ENCODE peak calls at places on chromosomes 3 and 15, in five cellular contexts. U, B, N, J and D are unnamed samples. For H3K4me1, the result is how much of the 10 kb centered on the place peaks cover.

GRCh38 chr3:192092388-192093005 is 631.5 kb downstream of the PYDC2 start:
- DNase-seq in U (no peak), B (no peak), N (no peak), J (no peak), D (no peak)

GRCh38 chr15:40063563-40064011 is 24.6 kb upstream of the SRP14 start:
- DNase-seq in U (peak), B (no peak), N (no peak), J (no peak), D (no peak)

GRCh38 chr3:24751020-24751419 is 256.4 kb upstream of the THRB start:
- DNase-seq in U (no peak), B (no peak), N (no peak), J (no peak), D (no peak)

GRCh38 chr3:108564564-108564963 is 24.7 kb downstream of the CIP2A start:
- DNase-seq in U (no peak), B (no peak), N (no peak), J (no peak), D (no peak)

GRCh38 chr15:39888809-39889208 is 31.3 kb downstream of the GPR176 start:
- DNase-seq in U (no peak), B (no peak), N (no peak), J (no peak), D (no peak)

GRCh38 chr3:126926684-126927404 is 56.1 kb upstream of the PLXNA1 start:
- DNase-seq in U (peak), B (peak), N (no peak), J (peak), D (no peak)

GRCh38 chr15:99958426-99959097 is 225.3 kb upstream of the LYSMD4 start:
- DNase-seq in U (no peak), B (no peak), N (no peak), J (no peak), D (no peak)

GRCh38 chr3:114519415-114519814 is 225.6 kb downstream of the TIGIT start:
- DNase-seq in U (peak), B (peak), N (no peak), J (peak), D (no peak)

GRCh38 chr3:67018789-67019525 is 20.9 kb downstream of the KBTBD8 start:
- DNase-seq in U (no peak), B (no peak), N (no peak), J (no peak), D (no peak)

GRCh38 chr3:113628788-113629187 is 67.7 kb downstream of the USF3 start:
- DNase-seq in U (no peak), B (no peak), N (no peak), J (no peak), D (no peak)

GRCh38 chr3:106814231-106814630 is 563.0 kb upstream of the CCDC54 start:
- DNase-seq in U (peak), B (no peak), N (no peak), J (peak), D (no peak)

GRCh38 chr3:88019024-88019423 is 39.8 kb downstream of the CGGBP1 start:
- DNase-seq in U (no peak), B (no peak), N (peak), J (no peak), D (no peak)

GRCh38 chr3:194588741-194589140 is 44.5 kb downstream of the TMEM44 start:
- DNase-seq in U (no peak), B (no peak), N (no peak), J (no peak), D (no peak)

GRCh38 chr15:63050737-63051700 is 8.5 kb downstream of the TPM1 start:
- DNase-seq in U (no peak), B (no peak), N (no peak), J (no peak), D (peak)

GRCh38 chr15:36370735-36371115 is 208.7 kb upstream of the CDIN1 start:
- DNase-seq in U (no peak), B (no peak), N (no peak), J (no peak), D (no peak)

GRCh38 chr15:40285151-40285898 is 2.5 kb upstream of the ANKRD63 start:
- DNase-seq in U (no peak), B (no peak), N (no peak), J (no peak), D (no peak)

GRCh38 chr3:157631468-157631867 is 128.3 kb upstream of the VEPH1 start:
- DNase-seq in U (no peak), B (no peak), N (no peak), J (no peak), D (no peak)

GRCh38 chr3:37053753-37054152 is 60.4 kb downstream of the MLH1 start:
- DNase-seq in U (no peak), B (no peak), N (no peak), J (no peak), D (no peak)

GRCh38 chr3:132803889-132804288 is 81.7 kb upstream of the NPHP3 start:
- DNase-seq in U (no peak), B (no peak), N (no peak), J (no peak), D (no peak)

GRCh38 chr15:60590935-60591490 is 112.1 kb upstream of the ICE2 start:
- DNase-seq in U (peak), B (peak), N (no peak), J (peak), D (peak)

GRCh38 chr3:98817546-98817945 is 54.4 kb downstream of the ST3GAL6 start:
- DNase-seq in U (no peak), B (no peak), N (peak), J (no peak), D (no peak)

GRCh38 chr3:16028604-16029003 is 145.9 kb upstream of the GALNT15 start:
- DNase-seq in U (no peak), B (no peak), N (no peak), J (no peak), D (no peak)

GRCh38 chr3:123154346-123154985 is 47.3 kb upstream of the SEC22A start:
- DNase-seq in U (no peak), B (no peak), N (no peak), J (peak), D (peak)

GRCh38 chr15:34132881-34133280 is 31.0 kb downstream of the PGBD4 start:
- DNase-seq in U (no peak), B (no peak), N (no peak), J (no peak), D (no peak)

GRCh38 chr15:84570164-84570692 is 30.6 kb upstream of the ZSCAN2 start:
- DNase-seq in U (peak), B (peak), N (peak), J (peak), D (peak)

GRCh38 chr15:33860749-33861148 is 107.5 kb upstream of the CHRM5 start:
- DNase-seq in U (no peak), B (no peak), N (no peak), J (no peak), D (no peak)

GRCh38 chr15:82106671-82107070 is 60.9 kb upstream of the MEX3B start:
- DNase-seq in U (no peak), B (no peak), N (no peak), J (no peak), D (no peak)

GRCh38 chr3:56772926-56773587 is 28.7 kb downstream of the ARHGEF3 start:
- DNase-seq in U (no peak), B (no peak), N (no peak), J (no peak), D (no peak)

GRCh38 chr15:41772720-41773331 is 1.5 kb upstream of the MAPKBP1 start:
- DNase-seq in U (no peak), B (peak), N (peak), J (peak), D (peak)

GRCh38 chr3:128679338-128679737 is 28.7 kb upstream of the RPN1 start:
- DNase-seq in U (no peak), B (no peak), N (no peak), J (no peak), D (no peak)
- H3K27ac ChIP-seq in U (peak), B (no peak), N (no peak), J (no peak), D (no peak)

DNA sequence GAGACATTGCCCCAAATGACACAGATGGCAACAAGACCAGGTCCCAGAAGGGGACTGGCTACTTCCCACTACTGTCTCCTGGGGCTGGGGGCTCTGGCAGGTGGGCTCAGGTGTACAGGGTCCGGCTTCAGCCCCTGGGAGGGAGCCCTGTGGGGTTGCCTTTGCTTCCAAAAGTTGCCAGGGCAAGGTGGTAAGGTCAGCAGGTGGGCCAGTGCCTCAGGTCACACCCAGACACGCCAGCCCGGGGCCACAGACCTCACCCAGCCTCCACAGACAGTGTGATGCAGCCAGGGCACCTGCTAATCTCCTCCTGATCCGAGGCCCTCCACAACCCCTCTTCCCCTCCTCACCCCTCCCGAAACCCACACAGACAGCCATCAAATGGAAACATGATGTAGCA is 7.5 kb downstream of the OXTR start:
- DNase-seq in U (no peak), B (no peak), N (no peak), J (no peak), D (no peak)
- H3K4me3 ChIP-seq in U (no peak), B (no peak), N (no peak), J (no peak), D (no peak)

GRCh38 chr3:50163572-50163971 is 8.4 kb downstream of the SEMA3F start:
- DNase-seq in U (no peak), B (no peak), N (no peak), J (no peak), D (no peak)
- H3K4me1 ChIP-seq in U (half or more), B (half or more), N (under half), J (under half), D (under half)

GRCh38 chr3:39414421-39414907 is 7.9 kb downstream of the RPSA start:
- DNase-seq in U (no peak), B (no peak), N (no peak), J (peak), D (peak)
- H3K27ac ChIP-seq in U (no peak), B (peak), N (no peak), J (peak), D (peak)

GRCh38 chr3:171028779-171029232 is 2.3 kb upstream of the SLC2A2 start:
- DNase-seq in U (no peak), B (no peak), N (no peak), J (peak), D (no peak)
- H3K4me3 ChIP-seq in U (peak), B (peak), N (peak), J (no peak), D (no peak)

GRCh38 chr3:184816654-184817053 is 4.7 kb downstream of the VPS8 start:
- DNase-seq in U (no peak), B (peak), N (no peak), J (no peak), D (no peak)
- H3K4me1 ChIP-seq in U (half or more), B (under half), N (under half), J (under half), D (under half)

GRCh38 chr15:45449387-45449786 is 71.0 kb upstream of the GATM start:
- DNase-seq in U (no peak), B (no peak), N (no peak), J (no peak), D (peak)

GRCh38 chr15:45449878-45450277 is 71.5 kb upstream of the GATM start:
- DNase-seq in U (no peak), B (no peak), N (no peak), J (peak), D (peak)

GRCh38 chr15:45450468-45450867 is 72.1 kb downstream of the SLC30A4 start:
- DNase-seq in U (no peak), B (no peak), N (no peak), J (no peak), D (peak)

GRCh38 chr15:45448516-45448915 is 70.2 kb upstream of the GATM start:
- DNase-seq in U (no peak), B (no peak), N (no peak), J (no peak), D (peak)

GRCh38 chr15:45448066-45448510 is 69.7 kb upstream of the GATM start:
- DNase-seq in U (no peak), B (no peak), N (no peak), J (peak), D (peak)
- H3K27ac ChIP-seq in U (no peak), B (no peak), N (no peak), J (no peak), D (peak)

DNA sequence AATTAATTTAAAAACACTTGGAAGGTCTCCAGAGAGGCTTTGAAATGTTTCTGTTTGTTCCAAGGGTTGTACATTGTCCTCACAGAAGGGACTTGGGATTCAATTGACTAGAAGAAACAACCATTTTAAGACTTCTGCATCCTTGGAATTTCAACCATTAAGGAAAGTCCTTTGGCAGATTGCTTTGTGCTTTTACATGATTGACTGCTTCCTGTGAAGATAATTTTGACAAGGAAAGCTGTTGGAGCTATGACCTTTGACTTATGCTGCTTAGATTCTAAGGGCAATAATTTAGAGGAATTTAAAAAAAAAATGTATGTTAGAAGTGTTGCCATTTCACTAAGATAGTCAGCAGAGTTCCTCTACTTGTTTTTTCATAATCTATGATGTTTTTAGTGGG is 483.9 kb upstream of the TBL1XR1 start:
- DNase-seq in U (no peak), B (no peak), N (no peak), J (no peak), D (no peak)
- H3K4me3 ChIP-seq in U (no peak), B (no peak), N (no peak), J (no peak), D (no peak)

DNA sequence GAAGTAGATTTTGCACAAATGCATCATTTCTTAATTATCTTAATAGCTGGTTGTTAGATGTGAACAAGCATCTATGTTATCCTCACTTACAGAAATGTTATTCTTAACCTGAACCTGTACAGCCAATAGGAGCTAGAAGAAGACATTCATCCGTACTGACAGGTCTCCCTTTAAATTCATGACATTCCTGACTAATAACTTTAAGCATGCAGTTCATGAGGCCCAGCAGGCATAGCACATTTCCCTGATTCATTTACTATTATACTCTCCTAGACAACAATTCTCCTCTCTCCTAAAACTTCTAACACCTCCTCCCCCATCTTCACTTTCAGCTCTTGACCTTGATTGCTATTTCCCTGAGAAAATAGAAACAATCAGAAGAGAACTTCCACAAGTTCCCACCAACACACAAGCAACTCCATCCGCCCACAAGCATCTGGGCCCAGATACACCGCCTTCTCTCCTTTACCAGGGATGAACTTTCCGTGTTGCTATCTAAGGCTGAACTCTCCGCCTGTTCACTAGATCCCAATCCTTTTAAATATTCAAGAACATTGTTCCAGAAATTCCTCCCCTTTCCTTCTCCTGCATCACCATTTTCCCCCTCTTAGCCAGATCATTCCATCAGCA is 62.9 kb upstream of the SPRED1 start:
- DNase-seq in U (no peak), B (no peak), N (no peak), J (no peak), D (no peak)
- H3K4me1 ChIP-seq in U (under half), B (under half), N (under half), J (under half), D (under half)

GRCh38 chr15:78263907-78264303 is 457 bp upstream of the DNAJA4 start:
- DNase-seq in U (no peak), B (no peak), N (no peak), J (no peak), D (peak)
- H3K27ac ChIP-seq in U (peak), B (peak), N (no peak), J (no peak), D (peak)